ENCODE peak calls at places on chromosomes 5 and 9, in four cellular contexts. D, P, I and M are unnamed samples.

GRCh38 chr9:81737871-81738507 is 48.6 kb upstream of the TLE1 start:
- DNase-seq in D (peak), P (no peak), I (peak), M (peak)

GRCh38 chr5:7762267-7762666 is 88.7 kb downstream of the CFAP90 start:
- DNase-seq in D (no peak), I (no peak), P (no peak), M (peak)

GRCh38 chr9:28678097-28678496 is 1104.8 kb upstream of the C9orf72 start:
- DNase-seq in I (no peak), D (no peak), P (no peak), M (no peak)

GRCh38 chr9:130714586-130715110 is 21.1 kb downstream of the EXOSC2 start:
- DNase-seq in P (no peak), D (peak), I (no peak), M (no peak)

GRCh38 chr5:155150012-155150411 is 136.5 kb downstream of the KIF4B start:
- DNase-seq in D (no peak), I (no peak), P (peak), M (no peak)

GRCh38 chr9:131607591-131607990 is 62.3 kb downstream of the PRRT1B start:
- DNase-seq in P (no peak), D (no peak), I (no peak), M (no peak)

GRCh38 chr5:145936401-145937131 is at the start of gene SH3RF2:
- DNase-seq in I (peak), P (no peak), D (peak), M (no peak)

GRCh38 chr5:180010636-180011035 is 60.9 kb downstream of the RNF130 start:
- DNase-seq in P (no peak), I (no peak), D (no peak), M (no peak)

GRCh38 chr5:128271859-128272446 is 188.4 kb downstream of the SLC12A2 start:
- DNase-seq in D (peak), P (peak), I (peak), M (peak)

GRCh38 chr5:116411101-116411571 is 163.5 kb downstream of the SEMA6A start:
- DNase-seq in P (no peak), D (no peak), I (no peak), M (no peak)

GRCh38 chr5:125372694-125373621 is 626.5 kb upstream of the ZNF608 start:
- DNase-seq in D (no peak), I (peak), P (no peak), M (no peak)